ENCODE peak calls at places on chromosomes 16 and 17, in four cellular contexts. G is Peyer's patch, R is HL-60, E is astrocyte of the cerebellum. Z is an unnamed sample.

GRCh38 chr16:55035037-55035436 is 104.4 kb downstream of the IRX5 start:
- DNase-seq in G (peak; percentile 45), R (no peak), E (no peak), Z (no peak)

GRCh38 chr17:1727258-1727789 is 2.8 kb downstream of the WDR81 start:
- DNase-seq in G (no peak), R (no peak), E (no peak), Z (no peak)

GRCh38 chr16:83533193-83533592 is 274.6 kb upstream of the HSBP1 start:
- DNase-seq in G (no peak), R (no peak), E (no peak), Z (no peak)

GRCh38 chr16:14958970-14959369 is 15.9 kb upstream of the PDXDC1 start:
- DNase-seq in G (no peak), R (no peak), E (no peak), Z (no peak)

GRCh38 chr17:57121308-57122042 is 36.4 kb downstream of the AKAP1 start:
- DNase-seq in G (no peak), R (no peak), E (peak; percentile 27), Z (peak; percentile 4)

GRCh38 chr16:84308120-84308519 is 13.4 kb downstream of the WFDC1 start:
- DNase-seq in G (peak; percentile 56), R (no peak), E (no peak), Z (no peak)

GRCh38 chr16:89923640-89924297 is 627 bp downstream of the TUBB3 start:
- DNase-seq in G (no peak), R (no peak), E (no peak), Z (no peak)

GRCh38 chr17:70102531-70102930 is 27.5 kb downstream of the KCNJ16 start:
- DNase-seq in G (no peak), R (no peak), E (no peak), Z (no peak)

GRCh38 chr17:68759002-68759342 is 157.8 kb upstream of the FAM20A start:
- DNase-seq in G (no peak), R (no peak), E (no peak), Z (no peak)

GRCh38 chr16:84825896-84826557 is 6.2 kb downstream of the CRISPLD2 start:
- DNase-seq in G (no peak), R (no peak), E (no peak), Z (no peak)

GRCh38 chr17:18259621-18260331 is 686 bp upstream of the MIEF2 start:
- DNase-seq in G (no peak), R (no peak), E (no peak), Z (no peak)

GRCh38 chr17:60538726-60539125 is 12.7 kb upstream of the APPBP2 start:
- DNase-seq in G (no peak), R (no peak), E (no peak), Z (no peak)

GRCh38 chr17:54867634-54868033 is 33.0 kb upstream of the TOM1L1 start:
- DNase-seq in G (no peak), R (no peak), E (no peak), Z (no peak)

GRCh38 chr17:2102931-2103398 is 48.1 kb downstream of the HIC1 start:
- DNase-seq in G (no peak), R (no peak), E (peak; percentile 81), Z (no peak)

GRCh38 chr16:17476414-17477259 is 5.9 kb upstream of the XYLT1 start:
- DNase-seq in G (peak; percentile 84), R (no peak), E (peak; percentile 63), Z (no peak)

GRCh38 chr17:30519707-30520106 is 42.5 kb downstream of the GOSR1 start:
- DNase-seq in G (no peak), R (no peak), E (peak; percentile 88), Z (peak; percentile 59)

GRCh38 chr16:65301029-65301428 is 179.2 kb upstream of the CDH11 start:
- DNase-seq in G (no peak), R (no peak), E (no peak), Z (no peak)

GRCh38 chr16:48123104-48123788 is 32.5 kb downstream of the ABCC12 start:
- DNase-seq in G (no peak), R (no peak), E (peak; percentile 93), Z (peak; percentile 98)

GRCh38 chr17:64994281-64994680 is 62.3 kb downstream of the GNA13 start:
- DNase-seq in G (no peak), R (no peak), E (no peak), Z (no peak)

DNA sequence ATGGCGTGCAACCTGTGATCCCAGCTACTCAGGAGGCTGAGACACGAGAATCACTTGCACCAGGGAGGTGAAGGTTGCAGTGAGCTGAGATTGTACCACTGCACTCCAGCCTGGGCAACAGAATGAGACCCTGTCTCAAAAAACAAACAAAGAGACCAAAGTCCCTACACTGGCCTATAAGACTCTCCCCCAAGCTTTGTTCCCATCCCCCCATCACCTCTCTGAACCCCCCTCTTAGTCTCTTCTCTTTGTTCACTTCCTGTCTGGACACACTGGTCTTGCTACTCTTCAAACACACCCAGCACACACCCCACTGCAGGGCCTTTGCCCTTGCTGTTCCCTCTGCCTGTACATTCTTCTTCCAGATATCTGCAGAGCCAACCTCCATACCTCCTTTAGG is 7.8 kb upstream of the SCNN1B start:
- DNase-seq in G (no peak), R (no peak), E (no peak), Z (no peak)
- H3K4me3 ChIP-seq in G (no peak overlapping the region), R (no peak overlapping the region), E (no peak overlapping the region), Z (no peak overlapping the region)

GRCh38 chr17:82171750-82172375 is 40.8 kb downstream of the CCDC57 start:
- DNase-seq in G (no peak), R (no peak), E (no peak), Z (no peak)

GRCh38 chr17:82170412-82170961 is 42.2 kb downstream of the CCDC57 start:
- DNase-seq in G (no peak), R (peak; percentile 46), E (no peak), Z (no peak)

GRCh38 chr17:82164853-82165252 is 47.8 kb downstream of the CCDC57 start:
- DNase-seq in G (no peak), R (no peak), E (no peak), Z (no peak)

GRCh38 chr17:82168568-82168967 is 44.1 kb downstream of the CCDC57 start:
- DNase-seq in G (no peak), R (no peak), E (no peak), Z (no peak)

GRCh38 chr17:82167028-82167427 is 45.6 kb downstream of the CCDC57 start:
- DNase-seq in G (no peak), R (no peak), E (no peak), Z (no peak)
- TF ChIP-seq CTCF in G (no peak), R (no peak), E (no peak), Z (no peak)

GRCh38 chr17:49494399-49494798 is 694 bp upstream of the NGFR start:
- DNase-seq in G (no peak), R (no peak), E (no peak), Z (no peak)
- H3K4me3 ChIP-seq in G (peak overlapping the region; percentile 48), R (no peak overlapping the region), E (no peak overlapping the region), Z (no peak overlapping the region)

DNA sequence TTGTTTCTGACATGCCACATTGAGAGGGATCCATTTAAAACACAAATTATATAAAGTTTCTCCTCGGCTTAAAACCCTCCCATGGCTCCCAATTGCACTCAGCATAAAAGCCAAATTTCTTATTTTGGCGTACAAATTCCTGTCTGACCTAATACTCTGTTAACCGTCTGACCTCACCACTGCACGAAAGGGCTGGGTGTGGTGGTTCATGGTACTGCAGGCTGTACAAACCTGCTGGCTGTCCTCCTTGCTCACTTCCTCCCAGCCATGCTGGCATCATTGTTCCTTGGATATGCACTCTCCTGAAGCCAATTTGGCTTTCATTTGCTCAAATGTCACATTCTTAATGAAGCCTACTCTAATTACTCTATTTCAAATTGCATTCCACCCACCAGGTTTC is 301.6 kb upstream of the C16orf82 start:
- DNase-seq in G (no peak), R (no peak), E (no peak), Z (no peak)
- TF ChIP-seq CTCF in G (no peak), R (peak; percentile 44), E (peak; percentile 37), Z (no peak)

Z was measured in AG04449.